ENCODE peak calls at places on chromosomes 13 and 19, in nine cellular contexts. G is upper lobe of left lung, M is body of pancreas, Q is breast epithelium, O is NB4, P is IMR-90, T is HCT116, A is transverse colon, C is uterus. L is an unnamed sample.

GRCh38 chr13:113758651-113759524 is at the start of gene TMEM255B:
- DNase-seq in O (peak; percentile 90), G (peak; percentile 98), P (peak; percentile 49), T (peak; percentile 10), C (peak; percentile 88), M (peak; percentile 79), Q (peak; percentile 83), A (peak; percentile 88), L (peak; percentile 79)

GRCh38 chr19:50720921-50721291 is 1.3 kb upstream of the SHANK1 start:
- DNase-seq in Q (no peak), G (no peak), A (no peak), O (peak; percentile 94), P (peak; percentile 73), C (no peak), M (no peak), T (no peak), L (no peak)

GRCh38 chr13:55219538-55219937 is 1921.2 kb upstream of the PRR20A start:
- DNase-seq in Q (no peak), M (no peak), A (no peak), T (no peak), O (no peak), C (no peak), P (no peak), G (no peak), L (no peak)

GRCh38 chr13:99321709-99322108 is 14.5 kb upstream of the GPR183 start:
- DNase-seq in O (no peak), T (no peak), Q (no peak), A (no peak), P (no peak), M (no peak), G (no peak), C (no peak), L (no peak)

GRCh38 chr13:104980571-104980970 is 1554.9 kb downstream of the EFNB2 start:
- DNase-seq in G (no peak), M (no peak), P (no peak), A (no peak), T (no peak), Q (no peak), C (no peak), O (no peak), L (no peak)

GRCh38 chr19:4814625-4815425 is 16.7 kb downstream of the TICAM1 start:
- DNase-seq in G (no peak), M (no peak), Q (no peak), P (peak; percentile 64), T (no peak), O (no peak), C (no peak), A (no peak), L (no peak)

GRCh38 chr13:83941669-83942335 is 59.5 kb upstream of the SLITRK1 start:
- DNase-seq in A (no peak), T (no peak), G (no peak), M (no peak), C (no peak), Q (no peak), P (no peak), O (no peak), L (no peak)

GRCh38 chr19:4337906-4338440 is 654 bp downstream of the STAP2 start:
- DNase-seq in P (no peak), T (no peak), M (no peak), G (no peak), A (peak; percentile 62), Q (no peak), O (no peak), C (no peak), L (no peak)

GRCh38 chr13:108974686-108975085 is 345.3 kb downstream of the MYO16 start:
- DNase-seq in G (no peak), Q (no peak), O (no peak), T (no peak), C (no peak), M (no peak), P (no peak), A (no peak), L (no peak)

GRCh38 chr13:73059460-73060250 is 850 bp downstream of the KLF5 start:
- DNase-seq in O (peak; percentile 26), A (no peak), C (peak; percentile 31), Q (peak; percentile 72), P (peak; percentile 10), G (peak; percentile 92), M (peak; percentile 87), T (no peak), L (no peak)

GRCh38 chr13:73058432-73058740 is 419 bp upstream of the KLF5 start:
- DNase-seq in O (no peak), P (no peak), Q (no peak), M (no peak), A (no peak), T (no peak), C (no peak), G (no peak), L (no peak)

GRCh38 chr13:73060251-73061160 is 1.7 kb downstream of the KLF5 start:
- DNase-seq in C (peak; percentile 19), O (peak; percentile 17), Q (no peak), P (peak; percentile 82), M (peak; percentile 30), T (no peak), A (no peak), G (no peak), L (no peak)

GRCh38 chr13:73057284-73058025 is 1.4 kb upstream of the KLF5 start:
- DNase-seq in P (no peak), T (no peak), G (no peak), Q (no peak), O (no peak), A (no peak), M (no peak), C (no peak), L (no peak)

DNA sequence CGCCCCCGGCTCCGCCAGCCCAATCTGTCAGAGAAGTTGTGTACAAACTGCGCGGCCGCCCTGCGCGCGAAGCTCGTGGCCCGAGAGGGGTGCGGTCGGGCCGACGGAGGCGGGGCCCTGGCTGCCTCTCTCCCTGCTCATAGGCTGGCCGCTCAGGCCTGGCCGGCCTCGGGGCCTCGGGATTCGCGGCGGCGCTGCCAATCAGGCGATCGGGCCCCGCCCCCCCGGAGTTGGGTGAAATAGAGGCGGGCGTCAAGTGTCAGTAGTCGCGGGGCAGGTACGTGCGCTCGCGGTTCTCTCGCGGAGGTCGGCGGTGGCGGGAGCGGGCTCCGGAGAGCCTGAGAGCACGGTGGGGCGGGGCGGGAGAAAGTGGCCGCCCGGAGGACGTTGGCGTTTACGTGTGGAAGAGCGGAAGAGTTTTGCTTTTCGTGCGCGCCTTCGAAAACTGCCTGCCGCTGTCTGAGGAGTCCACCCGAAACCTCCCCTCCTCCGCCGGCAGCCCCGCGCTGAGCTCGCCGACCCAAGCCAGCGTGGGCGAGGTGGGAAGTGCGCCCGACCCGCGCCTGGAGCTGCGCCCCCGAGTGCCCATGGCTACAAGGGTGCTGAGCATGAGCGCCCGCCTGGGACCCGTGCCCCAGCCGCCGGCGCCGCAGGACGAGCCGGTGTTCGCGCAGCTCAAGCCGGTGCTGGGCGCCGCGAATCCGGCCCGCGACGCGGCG is at the start of gene KLF5:
- DNase-seq in T (peak; percentile 94), A (peak; percentile 98), O (peak; percentile 91), P (peak; percentile 89), G (peak; percentile 99), Q (peak; percentile 97), C (peak; percentile 96), M (peak; percentile 98), L (peak; percentile 97)
- TF ChIP-seq POLR2A in T (peak; percentile 94), A (peak; percentile 100), O (peak; percentile 40), P (peak; percentile 80), G (no peak), Q (peak; percentile 91), C (peak; percentile 97), M (peak; percentile 98), L (peak; percentile 91)

DNA sequence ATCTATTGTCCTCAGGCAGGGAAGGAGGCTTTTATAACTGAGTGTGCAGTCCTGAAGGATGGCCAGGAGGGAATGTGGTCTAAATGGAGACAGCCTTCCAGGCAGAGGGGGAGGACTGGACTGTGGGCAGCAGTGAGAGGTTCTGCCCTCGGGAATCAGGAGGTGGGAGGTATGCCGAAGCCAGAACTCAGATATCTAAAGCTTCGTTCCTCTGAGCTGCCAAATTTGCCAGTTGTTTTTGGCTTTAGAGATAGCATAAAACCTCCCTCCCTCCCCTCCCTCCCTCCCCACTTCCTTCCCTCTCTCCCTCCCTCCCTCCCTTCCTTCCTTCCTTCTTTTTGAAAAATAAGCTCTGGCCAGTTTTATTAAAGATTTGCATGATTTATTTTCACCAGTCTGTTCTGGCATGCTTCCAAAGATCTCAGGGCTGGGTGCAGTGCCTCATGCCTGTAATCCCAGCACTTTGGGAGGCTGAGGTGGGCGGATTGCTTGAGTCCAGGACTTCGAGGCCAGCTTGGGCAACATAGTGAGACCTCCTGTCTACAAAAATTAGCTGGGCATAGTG is 2.4 kb downstream of the MEDAG start:
- DNase-seq in Q (no peak), C (peak; percentile 71), P (peak; percentile 22), M (no peak), A (no peak), G (no peak), O (no peak), T (no peak), L (peak; percentile 55)
- H3K4me3 ChIP-seq in Q (peak overlapping the region; percentile 79), C (peak overlapping the region; percentile 36), P (no peak overlapping the region), M (no peak overlapping the region), A (no peak overlapping the region), G (no peak overlapping the region), O (no peak overlapping the region), T (no peak overlapping the region), L (peak overlapping the region; percentile 68)

DNA sequence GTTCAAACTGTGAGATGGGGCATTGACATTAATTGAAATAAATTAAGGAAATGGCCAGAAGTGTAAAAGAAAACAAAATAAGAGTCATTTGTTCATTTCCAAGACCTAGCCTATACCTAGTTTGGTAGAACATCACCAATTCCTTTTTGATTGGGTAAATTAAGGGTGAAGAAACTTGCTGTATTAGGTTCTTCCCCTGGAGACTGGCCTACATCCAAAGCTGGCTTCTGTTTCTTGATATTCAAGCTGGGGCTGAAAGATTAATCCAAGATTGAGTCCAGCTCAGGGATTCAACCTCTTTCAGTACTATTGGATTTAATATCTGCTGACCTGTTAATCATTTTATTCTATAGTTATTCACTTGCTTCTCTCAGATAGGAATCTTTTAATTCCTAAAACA is 183.2 kb downstream of the GPC6 start:
- DNase-seq in C (no peak), A (no peak), G (no peak), T (no peak), O (no peak), M (no peak), Q (no peak), P (no peak), L (no peak)
- TF ChIP-seq POLR2A in C (no peak), A (no peak), G (no peak), T (no peak), O (no peak), M (no peak), Q (no peak), P (no peak), L (no peak)

GRCh38 chr13:34776390-34776981 is 165.6 kb upstream of the NBEA start:
- DNase-seq in P (no peak), M (no peak), T (no peak), O (no peak), C (no peak), A (no peak), Q (no peak), G (no peak), L (no peak)

GRCh38 chr13:34776984-34777913 is 164.8 kb upstream of the NBEA start:
- DNase-seq in O (no peak), M (no peak), T (no peak), C (no peak), P (no peak), G (no peak), A (no peak), Q (no peak), L (no peak)

GRCh38 chr13:34779171-34779570 is 162.9 kb upstream of the NBEA start:
- DNase-seq in P (no peak), T (no peak), M (no peak), O (peak; percentile 2), G (no peak), A (no peak), Q (no peak), C (no peak), L (no peak)

GRCh38 chr13:34772881-34773280 is 169.2 kb upstream of the NBEA start:
- DNase-seq in G (no peak), O (no peak), M (no peak), C (no peak), T (no peak), A (no peak), P (no peak), Q (no peak), L (no peak)

GRCh38 chr13:34777914-34778303 is 164.2 kb upstream of the NBEA start:
- DNase-seq in Q (no peak), M (no peak), T (no peak), A (no peak), O (no peak), C (no peak), G (no peak), P (no peak), L (no peak)
- H3K4me3 ChIP-seq in Q (no peak overlapping the region), M (no peak overlapping the region), T (no peak overlapping the region), A (no peak overlapping the region), O (no peak overlapping the region), C (no peak overlapping the region), G (no peak overlapping the region), P (no peak overlapping the region), L (no peak overlapping the region)

L was measured in tibial nerve.